ENCODE peak calls at places on chromosomes 7 and 10, in four cellular contexts. One of them, this sample, is unnamed.

GRCh38 chr7:95772771-95773581 is 622 bp downstream of the DYNC1I1 start:
- DNase-seq in heart left ventricle: peak
- DNase-seq in IMR-90: no peak
- DNase-seq in adrenal gland: peak
- DNase-seq in this sample: peak

GRCh38 chr10:113099431-113100298 is 149.6 kb downstream of the TCF7L2 start:
- DNase-seq in IMR-90: peak
- DNase-seq in adrenal gland: peak
- DNase-seq in heart left ventricle: no peak
- DNase-seq in this sample: no peak

GRCh38 chr7:20144801-20145200 is 72.4 kb downstream of the MACC1 start:
- DNase-seq in heart left ventricle: no peak
- DNase-seq in IMR-90: no peak
- DNase-seq in adrenal gland: no peak
- DNase-seq in this sample: no peak

GRCh38 chr7:19376591-19376990 is 231.4 kb upstream of the FERD3L start:
- DNase-seq in heart left ventricle: no peak
- DNase-seq in IMR-90: peak
- DNase-seq in adrenal gland: no peak
- DNase-seq in this sample: no peak

GRCh38 chr7:108358553-108358952 is 97.7 kb downstream of the NRCAM start:
- DNase-seq in IMR-90: peak
- DNase-seq in heart left ventricle: no peak
- DNase-seq in adrenal gland: no peak
- DNase-seq in this sample: peak

GRCh38 chr7:104267701-104268368 is 60.0 kb upstream of the ORC5 start:
- DNase-seq in IMR-90: peak
- DNase-seq in adrenal gland: no peak
- DNase-seq in heart left ventricle: no peak
- DNase-seq in this sample: no peak

GRCh38 chr10:104080762-104081161 is 4.9 kb downstream of the COL17A1 start:
- DNase-seq in heart left ventricle: no peak
- DNase-seq in IMR-90: peak
- DNase-seq in adrenal gland: no peak
- DNase-seq in this sample: no peak

GRCh38 chr7:41956276-41956675 is 253.4 kb upstream of the INHBA start:
- DNase-seq in heart left ventricle: no peak
- DNase-seq in adrenal gland: no peak
- DNase-seq in IMR-90: no peak
- DNase-seq in this sample: no peak

GRCh38 chr7:64686493-64687184 is 20.7 kb downstream of the ZNF107 start:
- DNase-seq in adrenal gland: no peak
- DNase-seq in heart left ventricle: no peak
- DNase-seq in IMR-90: no peak
- DNase-seq in this sample: no peak

GRCh38 chr10:23343591-23344225 is 889 bp downstream of the C10orf67 start:
- DNase-seq in heart left ventricle: peak
- DNase-seq in IMR-90: peak
- DNase-seq in adrenal gland: peak
- DNase-seq in this sample: peak

GRCh38 chr7:151078233-151079040 is 2.2 kb downstream of the FASTK start:
- DNase-seq in IMR-90: no peak
- DNase-seq in adrenal gland: peak
- DNase-seq in heart left ventricle: no peak
- DNase-seq in this sample: no peak

GRCh38 chr7:115678049-115678982 is 352.2 kb downstream of the TFEC start:
- DNase-seq in adrenal gland: no peak
- DNase-seq in heart left ventricle: no peak
- DNase-seq in IMR-90: peak
- DNase-seq in this sample: peak

GRCh38 chr10:16494174-16494573 is 27.5 kb downstream of the C1QL3 start:
- DNase-seq in IMR-90: no peak
- DNase-seq in adrenal gland: no peak
- DNase-seq in heart left ventricle: no peak
- DNase-seq in this sample: no peak

GRCh38 chr7:39565538-39565937 is 666 bp upstream of the YAE1 start:
- DNase-seq in heart left ventricle: no peak
- DNase-seq in IMR-90: no peak
- DNase-seq in adrenal gland: no peak
- DNase-seq in this sample: no peak

GRCh38 chr10:119501690-119502089 is 40.8 kb downstream of the RGS10 start:
- DNase-seq in IMR-90: no peak
- DNase-seq in heart left ventricle: no peak
- DNase-seq in adrenal gland: no peak
- DNase-seq in this sample: no peak

GRCh38 chr7:6008668-6009611 is at the start of the genes AIMP2 and PMS2:
- DNase-seq in heart left ventricle: peak
- DNase-seq in adrenal gland: peak
- DNase-seq in IMR-90: peak
- DNase-seq in this sample: peak
- TF ChIP-seq POLR2A in heart left ventricle: peak
- TF ChIP-seq POLR2A in adrenal gland: peak
- TF ChIP-seq POLR2A in IMR-90: peak
- TF ChIP-seq POLR2A in this sample: peak

GRCh38 chr7:139699640-139700504 is 77.9 kb downstream of the HIPK2 start:
- DNase-seq in IMR-90: no peak
- DNase-seq in heart left ventricle: no peak
- DNase-seq in adrenal gland: no peak
- DNase-seq in this sample: no peak
- TF ChIP-seq CTCF in IMR-90: no peak
- TF ChIP-seq CTCF in heart left ventricle: no peak
- TF ChIP-seq CTCF in adrenal gland: no peak
- TF ChIP-seq CTCF in this sample: no peak

GRCh38 chr7:140175221-140176218 is 1.3 kb downstream of the KDM7A start:
- DNase-seq in heart left ventricle: peak
- DNase-seq in IMR-90: peak
- DNase-seq in adrenal gland: peak
- DNase-seq in this sample: peak
- TF ChIP-seq POLR2A in heart left ventricle: peak
- TF ChIP-seq POLR2A in IMR-90: peak
- TF ChIP-seq POLR2A in adrenal gland: peak
- TF ChIP-seq POLR2A in this sample: peak

GRCh38 chr10:120600871-120601644 is 144.0 kb downstream of the PLPP4 start:
- DNase-seq in IMR-90: no peak
- DNase-seq in heart left ventricle: no peak
- DNase-seq in adrenal gland: no peak
- DNase-seq in this sample: no peak
- TF ChIP-seq CTCF in IMR-90: no peak
- TF ChIP-seq CTCF in heart left ventricle: no peak
- TF ChIP-seq CTCF in adrenal gland: no peak
- TF ChIP-seq CTCF in this sample: no peak

GRCh38 chr7:47483604-47484273 is 98.2 kb downstream of the TNS3 start:
- DNase-seq in heart left ventricle: no peak
- DNase-seq in IMR-90: peak
- DNase-seq in adrenal gland: no peak
- DNase-seq in this sample: no peak

GRCh38 chr7:47479821-47480575 is 101.9 kb downstream of the TNS3 start:
- DNase-seq in heart left ventricle: no peak
- DNase-seq in adrenal gland: no peak
- DNase-seq in IMR-90: no peak
- DNase-seq in this sample: no peak

GRCh38 chr7:47481656-47482012 is 100.3 kb downstream of the TNS3 start:
- DNase-seq in adrenal gland: no peak
- DNase-seq in heart left ventricle: no peak
- DNase-seq in IMR-90: no peak
- DNase-seq in this sample: no peak

GRCh38 chr7:47480576-47481538 is 101.1 kb downstream of the TNS3 start:
- DNase-seq in adrenal gland: no peak
- DNase-seq in IMR-90: no peak
- DNase-seq in heart left ventricle: no peak
- DNase-seq in this sample: peak

DNA sequence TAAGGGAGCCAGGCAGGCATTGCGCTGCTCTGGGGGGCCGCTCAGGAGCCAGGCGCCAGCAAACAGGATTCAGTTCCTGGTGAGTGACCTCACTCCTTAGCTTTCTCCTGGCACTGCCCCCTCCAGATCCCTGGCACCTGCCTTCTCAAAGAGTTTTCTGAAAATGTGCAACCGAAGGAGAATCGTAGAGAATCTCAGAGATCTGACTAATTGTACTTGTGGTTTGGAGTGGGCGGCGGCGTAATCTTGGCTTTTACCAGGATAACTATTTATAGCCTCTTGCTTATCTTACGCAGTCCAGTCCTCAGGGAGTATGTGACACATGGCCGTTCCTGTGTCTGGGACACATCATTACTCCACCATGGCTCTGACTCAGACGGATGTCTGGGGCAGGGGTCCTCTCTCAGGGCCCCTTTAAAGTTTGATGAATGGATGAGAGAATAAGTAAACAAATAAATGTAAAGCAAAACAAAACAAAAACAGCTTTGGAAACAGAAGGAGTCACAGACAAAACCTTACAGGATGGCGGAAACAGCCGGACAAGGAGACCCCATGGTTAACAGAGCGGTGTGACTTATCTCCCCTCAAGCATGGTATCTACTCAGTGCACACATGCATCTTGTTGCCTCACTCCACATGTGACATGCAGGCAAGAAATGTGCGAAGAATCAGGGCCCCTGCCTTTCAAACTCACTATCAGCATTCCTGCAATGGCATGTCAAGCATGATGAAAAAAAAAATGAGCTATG is 99.7 kb downstream of the TNS3 start:
- DNase-seq in IMR-90: peak
- DNase-seq in heart left ventricle: peak
- DNase-seq in adrenal gland: peak
- DNase-seq in this sample: peak
- TF ChIP-seq POLR2A in IMR-90: peak
- TF ChIP-seq POLR2A in heart left ventricle: no peak
- TF ChIP-seq POLR2A in adrenal gland: no peak
- TF ChIP-seq POLR2A in this sample: no peak

GRCh38 chr10:84706431-84706830 is 378.0 kb downstream of the CCSER2 start:
- DNase-seq in IMR-90: no peak
- DNase-seq in adrenal gland: no peak
- DNase-seq in heart left ventricle: no peak
- DNase-seq in this sample: no peak

GRCh38 chr10:84698989-84699388 is 370.6 kb downstream of the CCSER2 start:
- DNase-seq in heart left ventricle: no peak
- DNase-seq in adrenal gland: no peak
- DNase-seq in IMR-90: no peak
- DNase-seq in this sample: no peak

GRCh38 chr10:84696610-84697009 is 368.2 kb downstream of the CCSER2 start:
- DNase-seq in heart left ventricle: no peak
- DNase-seq in IMR-90: no peak
- DNase-seq in adrenal gland: no peak
- DNase-seq in this sample: no peak

GRCh38 chr10:84704101-84704500 is 375.7 kb downstream of the CCSER2 start:
- DNase-seq in adrenal gland: no peak
- DNase-seq in IMR-90: no peak
- DNase-seq in heart left ventricle: no peak
- DNase-seq in this sample: no peak

DNA sequence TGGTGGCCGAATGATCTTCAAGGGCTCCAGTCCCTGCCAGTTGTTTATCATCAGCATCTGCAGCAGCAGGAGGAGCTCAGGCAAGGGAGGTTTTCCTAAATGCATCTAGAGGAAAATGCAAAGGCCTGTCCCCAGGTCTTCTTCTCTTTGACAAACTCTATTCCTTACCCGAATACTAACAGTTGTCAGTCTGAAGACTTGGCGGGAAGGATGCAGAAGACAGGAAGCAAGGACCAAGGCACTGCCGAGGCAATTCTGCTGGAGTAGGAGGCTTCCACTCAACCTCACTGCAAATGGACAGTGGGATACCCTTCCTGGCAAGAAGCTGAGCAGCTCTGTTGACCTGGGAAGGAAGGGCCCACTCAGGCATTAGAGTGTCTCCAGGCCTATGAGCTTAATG is 372.9 kb downstream of the CCSER2 start:
- DNase-seq in heart left ventricle: no peak
- DNase-seq in IMR-90: no peak
- DNase-seq in adrenal gland: no peak
- DNase-seq in this sample: no peak
- TF ChIP-seq CTCF in heart left ventricle: no peak
- TF ChIP-seq CTCF in IMR-90: no peak
- TF ChIP-seq CTCF in adrenal gland: no peak
- TF ChIP-seq CTCF in this sample: no peak

DNA sequence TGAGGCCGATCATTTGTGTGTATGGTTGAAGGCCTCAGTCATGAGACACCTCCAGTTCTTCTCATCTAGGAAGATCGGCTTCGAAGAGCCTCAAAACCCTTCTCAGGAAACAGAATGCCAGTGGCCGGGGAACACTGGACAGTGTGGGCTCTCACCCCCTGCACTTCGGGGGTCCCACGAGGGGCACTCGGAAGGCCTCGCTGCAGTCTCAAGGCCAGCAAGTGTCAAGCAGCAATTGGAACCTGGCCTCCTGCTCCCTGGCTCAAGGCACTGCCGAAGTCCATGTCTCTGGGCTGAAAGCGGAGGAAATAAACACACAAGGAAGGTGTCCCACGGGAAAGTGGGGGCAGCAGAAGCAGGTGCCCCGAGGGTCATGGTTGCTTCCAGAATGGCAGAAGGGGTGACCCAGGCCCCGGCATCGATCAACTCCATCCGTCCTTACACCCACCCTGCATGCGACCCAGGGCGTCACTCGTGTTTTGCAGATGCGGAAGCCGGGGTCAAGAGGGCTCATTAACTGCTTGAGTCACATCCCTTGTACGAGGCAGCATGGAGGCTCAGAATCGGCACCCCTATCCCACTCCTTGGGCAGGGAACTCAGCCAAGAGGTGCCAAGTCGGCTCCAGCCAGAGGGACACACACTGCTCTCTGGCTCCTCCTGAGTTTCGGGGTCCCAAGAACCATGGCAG is 231.3 kb upstream of the SHH start:
- DNase-seq in heart left ventricle: no peak
- DNase-seq in adrenal gland: no peak
- DNase-seq in IMR-90: no peak
- DNase-seq in this sample: no peak
- TF ChIP-seq POLR2A in heart left ventricle: no peak
- TF ChIP-seq POLR2A in adrenal gland: no peak
- TF ChIP-seq POLR2A in IMR-90: no peak
- TF ChIP-seq POLR2A in this sample: no peak